ENCODE peak calls at places on chromosome 1, in nine cellular contexts. I is A549; A is HFF-Myc; G is naive thymus-derived CD8-positive, alpha-beta T cell; K is astrocyte of the spinal cord; P is effector memory CD8-positive, alpha-beta T cell; L is ELR; U is left cardiac atrium; H is H54. Q is an unnamed sample.

GRCh38 chr1:153509729-153510354 is 25.9 kb downstream of the S100A6 start:
- DNase-seq in U (peak), K (peak), A (no peak), P (peak), I (peak), G (peak), L (peak), H (no peak), Q (no peak)

GRCh38 chr1:165109013-165109412 is 247.5 kb downstream of the LMX1A start:
- DNase-seq in P (no peak), I (no peak), G (no peak), U (no peak), A (no peak), K (no peak), H (no peak), L (no peak), Q (no peak)

GRCh38 chr1:234712891-234713305 is 102.9 kb upstream of the IRF2BP2 start:
- DNase-seq in P (no peak), I (no peak), K (no peak), H (no peak), G (no peak), A (no peak), L (no peak), U (no peak), Q (no peak)

GRCh38 chr1:113053344-113054138 is 19.5 kb upstream of the LRIG2 start:
- DNase-seq in K (no peak), P (no peak), H (no peak), U (no peak), L (no peak), A (no peak), I (no peak), G (no peak), Q (no peak)

GRCh38 chr1:45622891-45623394 is 911 bp downstream of the CCDC17 start:
- DNase-seq in U (peak), L (no peak), A (no peak), P (no peak), K (no peak), G (no peak), I (no peak), H (no peak), Q (no peak)

GRCh38 chr1:244054924-244055263 is 3.8 kb downstream of the ZBTB18 start:
- DNase-seq in P (no peak), L (no peak), H (no peak), U (no peak), G (peak), I (no peak), K (no peak), A (no peak), Q (no peak)

GRCh38 chr1:113747376-113747775 is 11.9 kb downstream of the PHTF1 start:
- DNase-seq in K (peak), A (no peak), H (peak), L (peak), U (no peak), I (no peak), P (no peak), G (no peak), Q (peak)

GRCh38 chr1:42957880-42958487 is 684 bp downstream of the SLC2A1 start:
- DNase-seq in L (peak), K (no peak), A (no peak), G (peak), H (peak), I (peak), P (peak), U (peak), Q (no peak)

GRCh38 chr1:26045712-26046312 is at the start of gene SLC30A2:
- DNase-seq in L (no peak), K (no peak), U (no peak), H (no peak), I (no peak), G (no peak), P (no peak), A (no peak), Q (no peak)

GRCh38 chr1:14372526-14372925 is 226.0 kb upstream of the KAZN start:
- DNase-seq in U (no peak), K (no peak), P (no peak), H (no peak), G (no peak), I (no peak), A (no peak), L (no peak), Q (no peak)

GRCh38 chr1:65509912-65510680 is 89.6 kb downstream of the LEPR start:
- DNase-seq in I (no peak), A (peak), G (no peak), P (no peak), K (peak), L (peak), H (no peak), U (no peak), Q (peak)

GRCh38 chr1:117970251-117970650 is 40.7 kb downstream of the WDR3 start:
- DNase-seq in A (no peak), P (no peak), U (no peak), G (no peak), H (no peak), L (no peak), I (no peak), K (no peak), Q (no peak)

GRCh38 chr1:36463404-36463772 is 796 bp downstream of the MRPS15 start:
- DNase-seq in I (no peak), H (no peak), P (no peak), A (no peak), G (no peak), K (no peak), U (no peak), L (no peak), Q (no peak)

GRCh38 chr1:115320368-115320767 is 17.7 kb downstream of the NGF start:
- DNase-seq in G (no peak), A (no peak), P (no peak), K (no peak), L (peak), H (no peak), I (peak), U (no peak), Q (no peak)

GRCh38 chr1:231232870-231233734 is 7.9 kb upstream of the GNPAT start:
- DNase-seq in U (no peak), I (no peak), H (no peak), K (no peak), L (no peak), A (no peak), G (no peak), P (no peak), Q (no peak)

GRCh38 chr1:153534933-153535663 is 693 bp downstream of the S100A6 start:
- DNase-seq in H (no peak), A (no peak), U (peak), G (no peak), I (peak), K (peak), L (peak), P (no peak), Q (no peak)

GRCh38 chr1:241714321-241715218 is 62.5 kb downstream of the WDR64 start:
- DNase-seq in L (no peak), A (no peak), P (no peak), I (no peak), U (no peak), G (no peak), H (no peak), K (no peak), Q (no peak)

GRCh38 chr1:7940745-7941436 is at the start of gene TNFRSF9:
- DNase-seq in G (no peak), A (no peak), P (peak), H (no peak), I (peak), U (peak), L (peak), K (peak), Q (peak)

GRCh38 chr1:66503841-66504470 is 30.0 kb upstream of the SGIP1 start:
- DNase-seq in H (no peak), I (peak), U (no peak), A (peak), K (peak), L (peak), P (peak), G (peak), Q (no peak)

GRCh38 chr1:184563308-184563707 is 176.5 kb downstream of the C1orf21 start:
- DNase-seq in P (no peak), U (no peak), K (peak), H (peak), L (peak), A (peak), G (no peak), I (peak), Q (no peak)

GRCh38 chr1:93177991-93178390 is 2.2 kb downstream of the TMED5 start:
- DNase-seq in A (no peak), U (no peak), G (no peak), I (no peak), P (no peak), K (peak), L (peak), H (no peak), Q (no peak)

GRCh38 chr1:192270398-192270797 is 46.4 kb upstream of the RGS21 start:
- DNase-seq in P (no peak), U (no peak), H (peak), K (no peak), I (no peak), L (peak), A (no peak), G (no peak), Q (peak)

GRCh38 chr1:202107801-202108731 is 14.7 kb upstream of the GPR37L1 start:
- DNase-seq in U (peak), G (no peak), L (no peak), A (no peak), I (peak), H (no peak), P (no peak), K (no peak), Q (no peak)

GRCh38 chr1:62139410-62139809 is 55.2 kb upstream of the L1TD1 start:
- DNase-seq in G (no peak), H (no peak), I (no peak), U (no peak), P (no peak), K (no peak), L (no peak), A (no peak), Q (no peak)

GRCh38 chr1:6507461-6507911 is 16.0 kb upstream of the PLEKHG5 start:
- DNase-seq in U (no peak), I (no peak), A (no peak), G (no peak), K (no peak), L (no peak), H (no peak), P (no peak), Q (no peak)

GRCh38 chr1:18249691-18250090 is 142.1 kb downstream of the IGSF21 start:
- DNase-seq in I (no peak), K (no peak), G (no peak), A (no peak), P (no peak), U (no peak), H (no peak), L (no peak), Q (no peak)

GRCh38 chr1:56072310-56072709 is 507.1 kb downstream of the PLPP3 start:
- DNase-seq in I (no peak), U (no peak), K (no peak), L (no peak), H (no peak), G (no peak), A (no peak), P (no peak), Q (no peak)

GRCh38 chr1:212656730-212657129 is 42.9 kb downstream of the BATF3 start:
- DNase-seq in H (no peak), P (no peak), U (no peak), G (no peak), K (no peak), L (peak), I (no peak), A (no peak), Q (no peak)

GRCh38 chr1:247370786-247371732 is 39.4 kb upstream of the ZNF496 start:
- DNase-seq in I (no peak), L (peak), U (no peak), A (no peak), K (no peak), P (no peak), H (no peak), G (no peak), Q (no peak)

GRCh38 chr1:173175514-173176146 is 31.5 kb downstream of the TNFSF4 start:
- DNase-seq in P (no peak), A (no peak), G (no peak), K (peak), L (no peak), I (no peak), U (no peak), H (no peak), Q (no peak)

GRCh38 chr1:39926343-39926769 is 24.6 kb upstream of the MYCL start:
- DNase-seq in G (no peak), K (peak), P (no peak), A (no peak), U (peak), I (no peak), L (peak), H (no peak), Q (no peak)

GRCh38 chr1:56550132-56550531 is 29.2 kb downstream of the PLPP3 start:
- DNase-seq in L (no peak), K (peak), G (no peak), U (no peak), H (no peak), P (no peak), A (no peak), I (no peak), Q (no peak)

GRCh38 chr1:208101661-208102431 is 142.3 kb downstream of the PLXNA2 start:
- DNase-seq in U (peak), L (no peak), A (no peak), I (no peak), K (peak), P (no peak), G (no peak), H (no peak), Q (no peak)

GRCh38 chr1:199290186-199290585 is 651.3 kb downstream of the PTPRC start:
- DNase-seq in P (no peak), K (no peak), U (no peak), G (no peak), I (no peak), L (peak), H (no peak), A (no peak), Q (no peak)

GRCh38 chr1:204357551-204357950 is 2.2 kb downstream of the PLEKHA6 start:
- DNase-seq in K (no peak), H (no peak), U (peak), A (no peak), L (peak), G (no peak), P (no peak), I (no peak), Q (no peak)

GRCh38 chr1:160739098-160739511 is at the start of gene SLAMF7:
- DNase-seq in U (no peak), A (no peak), P (peak), K (no peak), H (peak), I (peak), G (no peak), L (peak), Q (no peak)

GRCh38 chr1:177505905-177506590 is 335.3 kb downstream of the BRINP2 start:
- DNase-seq in I (no peak), H (no peak), L (peak), G (no peak), A (no peak), P (no peak), U (no peak), K (peak), Q (no peak)